ENCODE peak calls at places on chromosomes 7 and 10, in seven cellular contexts. O is EL; S is stromal cell of bone marrow; L is ELR; U is astrocyte; E is activated CD8-positive, alpha-beta memory T cell treated with anti-CD3 and anti-CD28 coated beads, Interleukin-2, amount 50 U/mL, for 48 hours; M is neuronal stem cell. Z is an unnamed sample.

GRCh38 chr7:69795932-69796331 is 197.7 kb downstream of the AUTS2 start:
- DNase-seq in O (no peak), S (no peak), L (no peak), U (no peak), E (no peak), M (no peak), Z (no peak)

GRCh38 chr10:30827531-30828120 is 198.1 kb upstream of the LYZL2 start:
- DNase-seq in O (no peak), S (no peak), L (no peak), U (peak; percentile 38), E (no peak), M (no peak), Z (no peak)

GRCh38 chr10:102501201-102502028 is 1.1 kb downstream of the ACTR1A start:
- DNase-seq in O (no peak), S (no peak), L (peak; percentile 34), U (no peak), E (no peak), M (no peak), Z (no peak)

GRCh38 chr10:101812606-101813005 is 5.6 kb downstream of the OGA start:
- DNase-seq in O (no peak), S (no peak), L (no peak), U (no peak), E (no peak), M (no peak), Z (no peak)

GRCh38 chr7:4830176-4830575 is 31.7 kb downstream of the PAPOLB start:
- DNase-seq in O (peak; percentile 34), S (no peak), L (peak; percentile 58), U (peak; percentile 34), E (peak; percentile 74), M (peak; percentile 54), Z (peak; percentile 69)

GRCh38 chr10:6409982-6410694 is 169.9 kb downstream of the PRKCQ start:
- DNase-seq in O (peak; percentile 34), S (no peak), L (peak; percentile 48), U (peak; percentile 39), E (no peak), M (no peak), Z (peak; percentile 45)

GRCh38 chr7:107469836-107470416 is at the start of gene GPR22:
- DNase-seq in O (no peak), S (no peak), L (no peak), U (no peak), E (no peak), M (no peak), Z (no peak)

GRCh38 chr10:10320981-10321380 is 696.7 kb upstream of the CELF2 start:
- DNase-seq in O (peak; percentile 38), S (peak; percentile 63), L (no peak), U (peak; percentile 67), E (no peak), M (no peak), Z (no peak)

GRCh38 chr10:111077715-111078504 is 1.1 kb downstream of the ADRA2A start:
- DNase-seq in O (peak; percentile 49), S (no peak), L (peak; percentile 13), U (no peak), E (peak; percentile 59), M (no peak), Z (peak; percentile 89)

GRCh38 chr10:74728225-74728624 is 98.2 kb upstream of the KAT6B start:
- DNase-seq in O (no peak), S (no peak), L (peak; percentile 24), U (no peak), E (no peak), M (no peak), Z (no peak)

GRCh38 chr10:98921381-98921780 is 314.3 kb downstream of the HPSE2 start:
- DNase-seq in O (no peak), S (no peak), L (no peak), U (no peak), E (no peak), M (no peak), Z (no peak)

GRCh38 chr7:98613601-98614425 is 3.3 kb upstream of the NPTX2 start:
- DNase-seq in O (peak; percentile 5), S (no peak), L (peak; percentile 9), U (peak; percentile 34), E (no peak), M (peak; percentile 84), Z (no peak)

GRCh38 chr7:19051767-19052375 is 65.6 kb downstream of the TWIST1 start:
- DNase-seq in O (peak; percentile 42), S (no peak), L (peak; percentile 72), U (no peak), E (peak; percentile 57), M (no peak), Z (no peak)

GRCh38 chr10:74909665-74910064 is 83.3 kb downstream of the KAT6B start:
- DNase-seq in O (peak; percentile 50), S (no peak), L (peak; percentile 18), U (peak; percentile 30), E (no peak), M (no peak), Z (no peak)

GRCh38 chr7:24732646-24733413 is 24.4 kb downstream of the GSDME start:
- DNase-seq in O (peak; percentile 51), S (peak; percentile 52), L (peak; percentile 67), U (peak; percentile 66), E (no peak), M (no peak), Z (no peak)

GRCh38 chr7:50312176-50312575 is 7.7 kb downstream of the IKZF1 start:
- DNase-seq in O (no peak), S (no peak), L (no peak), U (no peak), E (peak; percentile 57), M (no peak), Z (no peak)

GRCh38 chr10:127485153-127485857 is 63.8 kb upstream of the NPS start:
- DNase-seq in O (peak; percentile 41), S (peak; percentile 2), L (peak; percentile 59), U (peak; percentile 30), E (no peak), M (no peak), Z (peak; percentile 59)

GRCh38 chr7:108413782-108414492 is 42.3 kb downstream of the NRCAM start:
- DNase-seq in O (peak; percentile 27), S (peak; percentile 4), L (peak; percentile 51), U (peak; percentile 50), E (no peak), M (peak; percentile 41), Z (no peak)

GRCh38 chr10:71878327-71879034 is 27.4 kb upstream of the PSAP start:
- DNase-seq in O (no peak), S (no peak), L (no peak), U (no peak), E (no peak), M (no peak), Z (no peak)

GRCh38 chr10:69232252-69232651 is 12.1 kb downstream of the HKDC1 start:
- DNase-seq in O (peak; percentile 92), S (no peak), L (peak; percentile 95), U (peak; percentile 80), E (no peak), M (no peak), Z (no peak)

GRCh38 chr10:20988357-20988983 is 91.4 kb upstream of the NEBL start:
- DNase-seq in O (no peak), S (no peak), L (no peak), U (no peak), E (no peak), M (no peak), Z (no peak)

GRCh38 chr7:2030475-2031456 is 202.0 kb downstream of the MAD1L1 start:
- DNase-seq in O (no peak), S (no peak), L (no peak), U (no peak), E (no peak), M (no peak), Z (no peak)

GRCh38 chr7:39453743-39454355 is 112.4 kb upstream of the YAE1 start:
- DNase-seq in O (peak; percentile 63), S (peak; percentile 53), L (peak; percentile 76), U (peak; percentile 10), E (peak; percentile 68), M (peak; percentile 57), Z (peak; percentile 50)

GRCh38 chr10:88163572-88163971 is 300.1 kb downstream of the PTEN start:
- DNase-seq in O (no peak), S (no peak), L (no peak), U (no peak), E (no peak), M (no peak), Z (peak; percentile 32)

GRCh38 chr10:48439581-48440041 is 133.1 kb downstream of the MAPK8 start:
- DNase-seq in O (no peak), S (no peak), L (no peak), U (peak; percentile 59), E (peak; percentile 38), M (no peak), Z (no peak)

GRCh38 chr7:43758029-43758860 is at the start of gene BLVRA:
- DNase-seq in O (peak; percentile 45), S (peak; percentile 16), L (peak; percentile 59), U (peak; percentile 18), E (peak; percentile 77), M (peak; percentile 61), Z (peak; percentile 96)

GRCh38 chr7:42085531-42085930 is 151.5 kb downstream of the GLI3 start:
- DNase-seq in O (no peak), S (no peak), L (no peak), U (no peak), E (no peak), M (no peak), Z (no peak)

GRCh38 chr7:156929789-156930539 is 19.5 kb upstream of the NOM1 start:
- DNase-seq in O (no peak), S (no peak), L (no peak), U (no peak), E (no peak), M (no peak), Z (no peak)

GRCh38 chr7:4216016-4216415 is 466.1 kb upstream of the FOXK1 start:
- DNase-seq in O (no peak), S (no peak), L (peak; percentile 8), U (no peak), E (no peak), M (no peak), Z (peak; percentile 64)

GRCh38 chr10:27948191-27948590 is 50.7 kb downstream of the ODAD2 start:
- DNase-seq in O (no peak), S (peak; percentile 57), L (no peak), U (no peak), E (no peak), M (no peak), Z (no peak)

GRCh38 chr10:35635576-35635975 is 6.5 kb downstream of the FZD8 start:
- DNase-seq in O (peak; percentile 63), S (peak; percentile 57), L (peak; percentile 81), U (peak; percentile 35), E (peak; percentile 54), M (peak; percentile 62), Z (no peak)

GRCh38 chr7:128831994-128832879 is 2.0 kb downstream of the FLNC start:
- DNase-seq in O (peak; percentile 56), S (no peak), L (peak; percentile 44), U (peak; percentile 45), E (no peak), M (peak; percentile 75), Z (no peak)

GRCh38 chr7:86914468-86915054 is 144.9 kb downstream of the ELAPOR2 start:
- DNase-seq in O (peak; percentile 1), S (no peak), L (peak; percentile 32), U (no peak), E (no peak), M (no peak), Z (no peak)

GRCh38 chr10:34618611-34619010 is 196.5 kb downstream of the PARD3 start:
- DNase-seq in O (no peak), S (no peak), L (no peak), U (no peak), E (no peak), M (no peak), Z (no peak)

GRCh38 chr7:74401137-74401859 is 52.4 kb upstream of the GTF2IRD1 start:
- DNase-seq in O (peak; percentile 67), S (peak; percentile 19), L (peak; percentile 72), U (no peak), E (peak; percentile 92), M (peak; percentile 79), Z (no peak)

GRCh38 chr10:43292745-43293676 is 26.1 kb upstream of the RASGEF1A start:
- DNase-seq in O (peak; percentile 50), S (no peak), L (peak; percentile 61), U (peak; percentile 14), E (no peak), M (peak; percentile 36), Z (no peak)

GRCh38 chr10:50991496-50992355 is 82.6 kb upstream of the PRKG1 start:
- DNase-seq in O (no peak), S (peak; percentile 29), L (no peak), U (no peak), E (peak; percentile 54), M (no peak), Z (peak; percentile 59)

GRCh38 chr10:94361161-94361794 is 1.5 kb downstream of the NOC3L start:
- DNase-seq in O (peak; percentile 43), S (no peak), L (peak; percentile 46), U (no peak), E (no peak), M (no peak), Z (peak; percentile 32)

Z was measured in upper lobe of left lung.